ENCODE peak calls at places on chromosomes 6 and 20, in five cellular contexts. T is glutamatergic neuron; C is transverse colon; N is CD4-positive, alpha-beta memory T cell; I is neural crest cell. B is an unnamed sample.

GRCh38 chr20:8571660-8572059 is 439.6 kb downstream of the PLCB1 start:
- DNase-seq in C (no peak), I (no peak), N (no peak), T (no peak), B (no peak)

GRCh38 chr6:153511896-153512496 is 380.9 kb upstream of the RGS17 start:
- DNase-seq in N (peak), C (no peak), T (no peak), I (peak), B (no peak)

GRCh38 chr6:156776470-156776840 is 723 bp upstream of the ARID1B start:
- DNase-seq in N (peak), I (no peak), C (no peak), T (no peak), B (no peak)

GRCh38 chr6:135657207-135657606 is 159.7 kb upstream of the AHI1 start:
- DNase-seq in T (no peak), N (no peak), I (no peak), C (no peak), B (no peak)

GRCh38 chr6:9766240-9766915 is 648.5 kb downstream of the TFAP2A start:
- DNase-seq in I (peak), C (no peak), N (no peak), T (no peak), B (no peak)

GRCh38 chr6:8054276-8054675 is 9.9 kb downstream of the BLOC1S5 start:
- DNase-seq in N (no peak), C (no peak), T (no peak), I (no peak), B (no peak)

GRCh38 chr6:77292564-77293546 is 170.4 kb downstream of the HTR1B start:
- DNase-seq in N (no peak), T (no peak), C (no peak), I (no peak), B (no peak)

GRCh38 chr20:47319517-47320252 is 36.8 kb downstream of the ZMYND8 start:
- DNase-seq in N (no peak), T (no peak), C (peak), I (no peak), B (peak)

GRCh38 chr6:142357879-142358278 is 56.1 kb downstream of the ADGRG6 start:
- DNase-seq in N (no peak), I (no peak), C (no peak), T (no peak), B (no peak)

GRCh38 chr6:91569071-91569470 is 982.2 kb upstream of the MAP3K7 start:
- DNase-seq in I (no peak), T (no peak), C (no peak), N (no peak), B (no peak)

GRCh38 chr6:113347420-113347819 is 509.7 kb upstream of the MARCKS start:
- DNase-seq in I (no peak), N (no peak), C (no peak), T (no peak), B (no peak)

GRCh38 chr6:11772109-11772830 is 6.3 kb downstream of the ADTRP start:
- DNase-seq in N (no peak), T (no peak), I (no peak), C (no peak), B (no peak)

GRCh38 chr6:47151232-47151898 is 109.2 kb upstream of the ADGRF1 start:
- DNase-seq in N (no peak), I (no peak), C (no peak), T (no peak), B (no peak)

GRCh38 chr6:46138281-46138680 is 8.5 kb downstream of the ENPP4 start:
- DNase-seq in N (no peak), T (no peak), I (no peak), C (no peak), B (no peak)

GRCh38 chr6:117317261-117317660 is 51.9 kb downstream of the VGLL2 start:
- DNase-seq in C (no peak), I (no peak), T (no peak), N (no peak), B (no peak)

GRCh38 chr20:18391686-18392085 is 75.1 kb downstream of the DZANK1 start:
- DNase-seq in N (no peak), T (no peak), C (no peak), I (no peak), B (no peak)

GRCh38 chr20:4740774-4741431 is 19.2 kb downstream of the PRND start:
- DNase-seq in T (peak), N (peak), I (peak), C (peak), B (peak)

B was measured in ecto neural progenitor cell.